ENCODE peak calls at places on chromosome 10, in nine cellular contexts. One of them, this sample, is unnamed.

GRCh38 chr10:36373424-36374096 is 731.5 kb upstream of the FZD8 start:
- DNase-seq in GM12878: no peak
- DNase-seq in T-helper 1 cell: no peak
- DNase-seq in stimulated activated CD8-positive, alpha-beta memory T cell treated with anti-CD3 and anti-CD28 coated beads, Interleukin-12 subunit alpha, Interleukin-12 subunit beta, amount 100 ng/mL, for 1 hour: no peak
- DNase-seq in T-helper 17 cell: no peak
- DNase-seq in activated naive CD8-positive, alpha-beta T cell treated with anti-CD3 and anti-CD28 coated beads for 36 hours: no peak
- DNase-seq in esophagus squamous epithelium: no peak
- DNase-seq in KG1: no peak
- DNase-seq in natural killer cell: no peak
- DNase-seq in this sample: no peak

GRCh38 chr10:103481974-103482531 is 3.0 kb upstream of the CALHM3 start:
- DNase-seq in GM12878: no peak
- DNase-seq in T-helper 1 cell: no peak
- DNase-seq in stimulated activated CD8-positive, alpha-beta memory T cell treated with anti-CD3 and anti-CD28 coated beads, Interleukin-12 subunit alpha, Interleukin-12 subunit beta, amount 100 ng/mL, for 1 hour: no peak
- DNase-seq in T-helper 17 cell: no peak
- DNase-seq in activated naive CD8-positive, alpha-beta T cell treated with anti-CD3 and anti-CD28 coated beads for 36 hours: no peak
- DNase-seq in esophagus squamous epithelium: no peak
- DNase-seq in KG1: peak
- DNase-seq in natural killer cell: no peak
- DNase-seq in this sample: peak

GRCh38 chr10:69654376-69654775 is 24.3 kb downstream of the FAM241B start:
- DNase-seq in GM12878: no peak
- DNase-seq in T-helper 1 cell: no peak
- DNase-seq in stimulated activated CD8-positive, alpha-beta memory T cell treated with anti-CD3 and anti-CD28 coated beads, Interleukin-12 subunit alpha, Interleukin-12 subunit beta, amount 100 ng/mL, for 1 hour: no peak
- DNase-seq in T-helper 17 cell: no peak
- DNase-seq in activated naive CD8-positive, alpha-beta T cell treated with anti-CD3 and anti-CD28 coated beads for 36 hours: no peak
- DNase-seq in esophagus squamous epithelium: no peak
- DNase-seq in KG1: no peak
- DNase-seq in natural killer cell: no peak
- DNase-seq in this sample: no peak

GRCh38 chr10:62248465-62248864 is 20.2 kb downstream of the RTKN2 start:
- DNase-seq in GM12878: no peak
- DNase-seq in T-helper 1 cell: no peak
- DNase-seq in stimulated activated CD8-positive, alpha-beta memory T cell treated with anti-CD3 and anti-CD28 coated beads, Interleukin-12 subunit alpha, Interleukin-12 subunit beta, amount 100 ng/mL, for 1 hour: no peak
- DNase-seq in T-helper 17 cell: no peak
- DNase-seq in activated naive CD8-positive, alpha-beta T cell treated with anti-CD3 and anti-CD28 coated beads for 36 hours: no peak
- DNase-seq in esophagus squamous epithelium: no peak
- DNase-seq in KG1: no peak
- DNase-seq in natural killer cell: no peak
- DNase-seq in this sample: no peak

GRCh38 chr10:44462338-44462914 is 77.5 kb upstream of the CXCL12 start:
- DNase-seq in GM12878: no peak
- DNase-seq in T-helper 1 cell: no peak
- DNase-seq in stimulated activated CD8-positive, alpha-beta memory T cell treated with anti-CD3 and anti-CD28 coated beads, Interleukin-12 subunit alpha, Interleukin-12 subunit beta, amount 100 ng/mL, for 1 hour: no peak
- DNase-seq in T-helper 17 cell: no peak
- DNase-seq in activated naive CD8-positive, alpha-beta T cell treated with anti-CD3 and anti-CD28 coated beads for 36 hours: no peak
- DNase-seq in esophagus squamous epithelium: no peak
- DNase-seq in KG1: no peak
- DNase-seq in natural killer cell: no peak
- DNase-seq in this sample: no peak

GRCh38 chr10:89845541-89846275 is 144.3 kb downstream of the KIF20B start:
- DNase-seq in GM12878: no peak
- DNase-seq in T-helper 1 cell: no peak
- DNase-seq in stimulated activated CD8-positive, alpha-beta memory T cell treated with anti-CD3 and anti-CD28 coated beads, Interleukin-12 subunit alpha, Interleukin-12 subunit beta, amount 100 ng/mL, for 1 hour: no peak
- DNase-seq in T-helper 17 cell: no peak
- DNase-seq in activated naive CD8-positive, alpha-beta T cell treated with anti-CD3 and anti-CD28 coated beads for 36 hours: no peak
- DNase-seq in esophagus squamous epithelium: no peak
- DNase-seq in KG1: no peak
- DNase-seq in natural killer cell: no peak
- DNase-seq in this sample: no peak

GRCh38 chr10:86936661-86937501 is 20.5 kb downstream of the MMRN2 start:
- DNase-seq in GM12878: no peak
- DNase-seq in T-helper 1 cell: no peak
- DNase-seq in stimulated activated CD8-positive, alpha-beta memory T cell treated with anti-CD3 and anti-CD28 coated beads, Interleukin-12 subunit alpha, Interleukin-12 subunit beta, amount 100 ng/mL, for 1 hour: no peak
- DNase-seq in T-helper 17 cell: no peak
- DNase-seq in activated naive CD8-positive, alpha-beta T cell treated with anti-CD3 and anti-CD28 coated beads for 36 hours: no peak
- DNase-seq in esophagus squamous epithelium: no peak
- DNase-seq in KG1: no peak
- DNase-seq in natural killer cell: no peak
- DNase-seq in this sample: no peak

GRCh38 chr10:61635946-61636345 is 26.8 kb upstream of the CABCOCO1 start:
- DNase-seq in GM12878: no peak
- DNase-seq in T-helper 1 cell: no peak
- DNase-seq in stimulated activated CD8-positive, alpha-beta memory T cell treated with anti-CD3 and anti-CD28 coated beads, Interleukin-12 subunit alpha, Interleukin-12 subunit beta, amount 100 ng/mL, for 1 hour: no peak
- DNase-seq in T-helper 17 cell: no peak
- DNase-seq in activated naive CD8-positive, alpha-beta T cell treated with anti-CD3 and anti-CD28 coated beads for 36 hours: no peak
- DNase-seq in esophagus squamous epithelium: no peak
- DNase-seq in KG1: no peak
- DNase-seq in natural killer cell: no peak
- DNase-seq in this sample: no peak

GRCh38 chr10:109956454-109957091 is 33.3 kb upstream of the XPNPEP1 start:
- DNase-seq in GM12878: no peak
- DNase-seq in T-helper 1 cell: no peak
- DNase-seq in stimulated activated CD8-positive, alpha-beta memory T cell treated with anti-CD3 and anti-CD28 coated beads, Interleukin-12 subunit alpha, Interleukin-12 subunit beta, amount 100 ng/mL, for 1 hour: no peak
- DNase-seq in T-helper 17 cell: no peak
- DNase-seq in activated naive CD8-positive, alpha-beta T cell treated with anti-CD3 and anti-CD28 coated beads for 36 hours: peak
- DNase-seq in esophagus squamous epithelium: no peak
- DNase-seq in KG1: no peak
- DNase-seq in natural killer cell: no peak
- DNase-seq in this sample: peak

GRCh38 chr10:125980521-125980920 is 84.2 kb downstream of the FANK1 start:
- DNase-seq in GM12878: no peak
- DNase-seq in T-helper 1 cell: no peak
- DNase-seq in stimulated activated CD8-positive, alpha-beta memory T cell treated with anti-CD3 and anti-CD28 coated beads, Interleukin-12 subunit alpha, Interleukin-12 subunit beta, amount 100 ng/mL, for 1 hour: no peak
- DNase-seq in T-helper 17 cell: no peak
- DNase-seq in activated naive CD8-positive, alpha-beta T cell treated with anti-CD3 and anti-CD28 coated beads for 36 hours: no peak
- DNase-seq in esophagus squamous epithelium: no peak
- DNase-seq in KG1: no peak
- DNase-seq in natural killer cell: no peak
- DNase-seq in this sample: no peak

GRCh38 chr10:113214331-113214730 is 264.3 kb downstream of the TCF7L2 start:
- DNase-seq in GM12878: no peak
- DNase-seq in T-helper 1 cell: no peak
- DNase-seq in stimulated activated CD8-positive, alpha-beta memory T cell treated with anti-CD3 and anti-CD28 coated beads, Interleukin-12 subunit alpha, Interleukin-12 subunit beta, amount 100 ng/mL, for 1 hour: no peak
- DNase-seq in T-helper 17 cell: no peak
- DNase-seq in activated naive CD8-positive, alpha-beta T cell treated with anti-CD3 and anti-CD28 coated beads for 36 hours: no peak
- DNase-seq in esophagus squamous epithelium: no peak
- DNase-seq in KG1: no peak
- DNase-seq in natural killer cell: no peak
- DNase-seq in this sample: no peak

GRCh38 chr10:47331491-47331890 is 9.2 kb downstream of the GDF2 start:
- DNase-seq in GM12878: no peak
- DNase-seq in T-helper 1 cell: no peak
- DNase-seq in stimulated activated CD8-positive, alpha-beta memory T cell treated with anti-CD3 and anti-CD28 coated beads, Interleukin-12 subunit alpha, Interleukin-12 subunit beta, amount 100 ng/mL, for 1 hour: no peak
- DNase-seq in T-helper 17 cell: no peak
- DNase-seq in activated naive CD8-positive, alpha-beta T cell treated with anti-CD3 and anti-CD28 coated beads for 36 hours: no peak
- DNase-seq in esophagus squamous epithelium: no peak
- DNase-seq in KG1: no peak
- DNase-seq in natural killer cell: no peak
- DNase-seq in this sample: no peak

This sample was measured in activated naive CD4-positive, alpha-beta T cell treated with anti-CD3 and anti-CD28 coated beads, Interleukin-2, amount 10 ng/mL, durations not matched to agents 7 days and 5 days.